ENCODE peak calls at places on chromosomes 5 and 9, in five cellular contexts. M is posterior cingulate gyrus, U is left lobe of liver, F is T-cell, K is NCI-H524. J is an unnamed sample.

GRCh38 chr9:109894921-109895758 is 115.1 kb downstream of the PALM2AKAP2 start:
- DNase-seq in F (no peak), K (no peak), U (no peak), M (no peak), J (no peak)

GRCh38 chr9:107638922-107639321 is 149.4 kb upstream of the KLF4 start:
- DNase-seq in M (no peak), K (peak), U (no peak), F (no peak), J (peak)

GRCh38 chr5:123091258-123091987 is 2.4 kb downstream of the PRDM6 start:
- DNase-seq in M (no peak), F (no peak), K (no peak), U (no peak), J (no peak)

GRCh38 chr9:15475923-15476536 is 34.7 kb downstream of the PSIP1 start:
- DNase-seq in F (no peak), K (no peak), U (no peak), M (no peak), J (no peak)

GRCh38 chr5:77430726-77431125 is 61.4 kb downstream of the WDR41 start:
- DNase-seq in K (no peak), M (no peak), F (no peak), U (no peak), J (no peak)

GRCh38 chr9:14352549-14352948 is 38.6 kb upstream of the NFIB start:
- DNase-seq in K (no peak), M (no peak), U (no peak), F (no peak), J (no peak)

GRCh38 chr5:115579216-115579615 is 23.1 kb downstream of the TICAM2 start:
- DNase-seq in M (no peak), F (no peak), U (no peak), K (no peak), J (no peak)

GRCh38 chr5:10352404-10353240 is 873 bp upstream of the MARCHF6 start:
- DNase-seq in F (no peak), K (no peak), U (no peak), M (no peak), J (no peak)

GRCh38 chr5:72065751-72066255 is 41.5 kb upstream of the MAP1B start:
- DNase-seq in U (no peak), M (no peak), F (no peak), K (peak), J (no peak)

GRCh38 chr5:173562451-173562850 is 54.0 kb downstream of the BOD1 start:
- DNase-seq in F (no peak), K (no peak), U (no peak), M (no peak), J (no peak)

GRCh38 chr5:76930083-76930482 is 22.8 kb upstream of the CRHBP start:
- DNase-seq in M (peak), U (no peak), K (no peak), F (no peak), J (no peak)

GRCh38 chr9:95606951-95607350 is 90.2 kb upstream of the PTCH1 start:
- DNase-seq in F (no peak), M (no peak), U (no peak), K (no peak), J (no peak)

GRCh38 chr9:110125763-110126351 is 82.1 kb downstream of the C9orf152 start:
- DNase-seq in K (no peak), M (no peak), U (no peak), F (no peak), J (no peak)

GRCh38 chr5:125409496-125410351 is 663.3 kb upstream of the ZNF608 start:
- DNase-seq in M (no peak), K (peak), F (no peak), U (no peak), J (no peak)

GRCh38 chr9:128203842-128204551 is 818 bp downstream of the DNM1 start:
- DNase-seq in U (no peak), K (peak), F (no peak), M (peak), J (peak)

GRCh38 chr9:126117158-126117425 is 209.5 kb upstream of the MVB12B start:
- DNase-seq in M (no peak), U (peak), K (no peak), F (no peak), J (no peak)

GRCh38 chr5:159515909-159516415 is 185.7 kb upstream of the IL12B start:
- DNase-seq in K (no peak), F (peak), U (peak), M (peak), J (peak)

GRCh38 chr9:18543406-18543965 is 69.5 kb downstream of the ADAMTSL1 start:
- DNase-seq in M (no peak), F (no peak), K (no peak), U (no peak), J (no peak)

GRCh38 chr5:155052532-155052931 is 39.0 kb downstream of the KIF4B start:
- DNase-seq in U (no peak), K (no peak), M (no peak), F (no peak), J (no peak)

GRCh38 chr5:125696762-125697161 is 726.4 kb upstream of the GRAMD2B start:
- DNase-seq in U (no peak), M (no peak), F (no peak), K (no peak), J (no peak)

GRCh38 chr5:83956386-83956785 is 235.7 kb upstream of the HAPLN1 start:
- DNase-seq in K (no peak), U (no peak), M (no peak), F (no peak), J (no peak)

GRCh38 chr5:176611435-176611834 is 1.5 kb upstream of the GPRIN1 start:
- DNase-seq in M (peak), U (peak), F (peak), K (no peak), J (peak)

GRCh38 chr5:125134216-125135081 is 388.0 kb upstream of the ZNF608 start:
- DNase-seq in M (no peak), K (no peak), F (no peak), U (no peak), J (no peak)

GRCh38 chr5:121949885-121950284 is 11.9 kb upstream of the SRFBP1 start:
- DNase-seq in U (no peak), F (no peak), K (peak), M (no peak), J (no peak)

GRCh38 chr9:104094534-104095020 is 468 bp downstream of the SMC2 start:
- DNase-seq in U (no peak), K (peak), M (no peak), F (no peak), J (no peak)

GRCh38 chr5:172870261-172870806 is 36.3 kb downstream of the ERGIC1 start:
- DNase-seq in K (no peak), M (no peak), F (no peak), U (no peak), J (peak)

GRCh38 chr5:177306674-177307543 is 3.3 kb downstream of the PRELID1 start:
- DNase-seq in K (no peak), U (no peak), M (peak), F (no peak), J (no peak)

GRCh38 chr9:89719202-89719601 is 114.4 kb downstream of the GADD45G start:
- DNase-seq in U (no peak), M (no peak), F (no peak), K (no peak), J (no peak)

GRCh38 chr9:19154135-19154612 is 26.9 kb upstream of the PLIN2 start:
- DNase-seq in U (peak), M (no peak), F (no peak), K (no peak), J (peak)

GRCh38 chr5:173094012-173094661 is 38.0 kb downstream of the CREBRF start:
- DNase-seq in M (no peak), U (no peak), K (no peak), F (no peak), J (no peak)

GRCh38 chr5:40842351-40842750 is 1.2 kb downstream of the CARD6 start:
- DNase-seq in K (no peak), F (no peak), M (no peak), U (no peak), J (no peak)

GRCh38 chr9:4792572-4793411 is at the start of gene RCL1:
- DNase-seq in U (peak), K (peak), M (peak), F (peak), J (peak)

GRCh38 chr5:63293317-63293716 is 668.9 kb downstream of the HTR1A start:
- DNase-seq in U (no peak), K (no peak), F (no peak), M (no peak), J (no peak)

GRCh38 chr5:102715405-102715804 is 39.7 kb upstream of the PAM start:
- DNase-seq in M (no peak), K (no peak), F (no peak), U (no peak), J (no peak)

GRCh38 chr5:96476654-96477053 is 43.6 kb upstream of the PCSK1 start:
- DNase-seq in K (no peak), U (no peak), M (no peak), F (no peak), J (no peak)

GRCh38 chr5:139660105-139660915 is 12.2 kb downstream of the CXXC5 start:
- DNase-seq in U (peak), K (no peak), F (no peak), M (peak), J (peak)

GRCh38 chr9:108475813-108476212 is 380.0 kb downstream of the ACTL7B start:
- DNase-seq in M (no peak), K (no peak), U (no peak), F (no peak), J (no peak)

GRCh38 chr5:32138839-32139493 is 35.2 kb downstream of the GOLPH3 start:
- DNase-seq in M (peak), U (no peak), K (no peak), F (peak), J (no peak)

GRCh38 chr5:148961261-148962199 is 101.3 kb downstream of the SH3TC2 start:
- DNase-seq in K (no peak), F (no peak), U (peak), M (no peak), J (peak)

GRCh38 chr5:74167206-74167929 is 473.2 kb downstream of the ENC1 start:
- DNase-seq in K (no peak), F (no peak), M (no peak), U (no peak), J (no peak)

J was measured in body of pancreas.